ENCODE peak calls at places on chromosomes 2 and 18, in six cellular contexts. A is K562, G is A549, B is tibial nerve, K is ovary, Q is upper lobe of left lung. E is an unnamed sample.

GRCh38 chr2:287471-287885 is 413 bp downstream of the ALKAL2 start:
- DNase-seq in Q (peak; percentile 88), G (no peak), A (no peak), K (peak; percentile 59), B (no peak), E (peak; percentile 27)

GRCh38 chr2:9311488-9311887 is 104.9 kb downstream of the ASAP2 start:
- DNase-seq in Q (no peak), K (peak; percentile 41), G (no peak), A (no peak), B (peak; percentile 36), E (peak; percentile 29)

GRCh38 chr2:185044323-185044874 is 446.1 kb downstream of the ZNF804A start:
- DNase-seq in K (no peak), G (no peak), B (no peak), Q (no peak), A (no peak), E (no peak)

GRCh38 chr18:31274915-31275314 is 43.0 kb upstream of the DSG1 start:
- DNase-seq in G (peak; percentile 4), Q (no peak), A (no peak), K (no peak), B (peak; percentile 62), E (peak; percentile 77)

GRCh38 chr2:12219761-12220160 is 473.3 kb downstream of the LPIN1 start:
- DNase-seq in B (no peak), G (no peak), Q (no peak), K (no peak), A (no peak), E (no peak)

GRCh38 chr2:74092236-74092635 is 55.5 kb downstream of the BOLA3 start:
- DNase-seq in B (no peak), K (no peak), G (no peak), A (no peak), Q (no peak), E (no peak)

GRCh38 chr2:239006886-239007285 is 159.0 kb downstream of the TWIST2 start:
- DNase-seq in Q (no peak), K (no peak), B (peak; percentile 1), G (no peak), A (no peak), E (no peak)

GRCh38 chr2:47891369-47892337 is 14.6 kb downstream of the FBXO11 start:
- DNase-seq in A (no peak), B (no peak), K (no peak), Q (no peak), G (no peak), E (no peak)

GRCh38 chr18:72866901-72867701 is 686 bp downstream of the NETO1 start:
- DNase-seq in A (no peak), Q (peak; percentile 77), B (no peak), G (no peak), K (no peak), E (no peak)

GRCh38 chr2:235572592-235572991 is 78.7 kb downstream of the AGAP1 start:
- DNase-seq in Q (no peak), G (no peak), B (no peak), A (no peak), K (no peak), E (no peak)

GRCh38 chr2:235575431-235575830 is 81.6 kb downstream of the AGAP1 start:
- DNase-seq in A (no peak), B (no peak), G (no peak), K (no peak), Q (no peak), E (no peak)

GRCh38 chr2:235575904-235576303 is 82.1 kb downstream of the AGAP1 start:
- DNase-seq in Q (no peak), B (no peak), K (no peak), G (no peak), A (no peak), E (no peak)

GRCh38 chr2:235570966-235571692 is 77.3 kb downstream of the AGAP1 start:
- DNase-seq in G (no peak), A (no peak), K (no peak), Q (no peak), B (no peak), E (no peak)

DNA sequence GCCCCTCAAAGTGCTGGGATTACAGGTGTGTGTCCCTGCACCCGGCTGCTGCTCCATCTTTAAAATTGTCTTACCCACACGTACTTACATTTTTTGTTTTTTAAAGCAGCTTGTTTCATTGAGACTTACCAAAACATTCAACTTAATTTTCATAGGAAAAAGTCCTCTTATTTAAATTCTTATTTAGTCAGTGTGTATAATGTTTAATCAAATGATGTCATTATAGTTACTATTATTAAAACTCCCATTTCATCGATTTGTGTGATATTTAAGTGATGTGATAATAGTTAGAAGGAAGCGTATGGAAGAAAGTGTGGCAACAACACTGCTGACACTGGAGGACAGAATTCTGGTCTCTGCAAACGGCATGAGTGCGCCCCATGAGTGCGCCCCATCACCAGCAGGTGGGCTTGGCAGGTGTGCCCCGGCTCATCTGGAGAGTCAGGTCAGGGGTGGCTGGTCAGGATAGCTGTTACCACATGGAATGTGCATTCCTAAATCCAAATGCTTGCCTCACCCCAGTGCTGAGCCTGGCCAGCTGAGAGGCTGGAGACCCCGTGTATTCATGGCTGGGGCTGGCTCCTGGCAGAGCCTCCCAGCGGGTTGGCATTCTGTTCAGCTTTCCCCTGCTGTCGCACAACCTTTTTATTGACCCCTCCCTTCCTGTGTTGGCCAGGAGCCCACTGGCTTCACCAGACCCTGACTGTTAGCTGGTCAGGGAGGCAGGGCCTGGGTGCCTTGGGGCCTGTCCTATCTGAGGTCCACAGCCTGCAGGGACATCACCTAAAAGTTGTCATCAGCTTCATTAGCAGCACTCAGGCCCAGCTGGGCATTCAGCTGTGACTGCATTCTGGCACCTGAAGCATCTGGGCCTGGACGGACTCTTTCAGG is 79.7 kb downstream of the AGAP1 start:
- DNase-seq in A (no peak), G (no peak), Q (no peak), K (no peak), B (no peak), E (no peak)
- TF ChIP-seq EP300 in A (no peak), G (no peak), Q (no peak), K (no peak), B (no peak), E (no peak)

GRCh38 chr2:209382775-209383174 is 41.1 kb upstream of the MAP2 start:
- DNase-seq in Q (no peak), K (no peak), A (no peak), B (no peak), G (no peak), E (no peak)

GRCh38 chr2:209387389-209387788 is 36.5 kb upstream of the MAP2 start:
- DNase-seq in B (no peak), K (no peak), A (no peak), Q (peak; percentile 71), G (no peak), E (no peak)

GRCh38 chr2:209388416-209389037 is 35.3 kb upstream of the MAP2 start:
- DNase-seq in B (no peak), K (no peak), G (no peak), Q (no peak), A (no peak), E (no peak)

GRCh38 chr2:209380278-209380677 is 43.6 kb upstream of the MAP2 start:
- DNase-seq in G (no peak), Q (no peak), B (no peak), K (no peak), A (no peak), E (no peak)

DNA sequence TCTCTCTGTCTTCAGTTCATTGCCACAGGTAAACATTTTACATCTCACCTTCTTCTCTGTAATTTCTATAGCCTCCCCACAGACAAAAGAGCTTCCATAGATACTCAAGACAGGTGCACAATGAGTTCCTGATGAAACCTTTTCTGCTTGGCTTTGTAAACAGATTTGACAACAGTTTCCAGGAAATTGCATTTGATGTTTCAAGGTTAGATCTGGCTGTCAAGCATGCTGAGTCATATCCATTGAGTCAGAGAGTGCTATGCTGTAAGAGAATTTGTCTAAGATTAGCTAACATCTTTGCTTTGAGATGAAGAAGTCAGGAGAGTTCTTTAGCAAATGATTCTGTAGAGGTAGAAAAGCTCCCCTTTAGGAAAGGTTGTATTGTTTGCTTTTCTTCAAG is 40.6 kb upstream of the MAP2 start:
- DNase-seq in A (no peak), G (peak; percentile 2), Q (no peak), B (no peak), K (no peak), E (no peak)
- TF ChIP-seq EP300 in A (no peak), G (no peak), Q (no peak), B (no peak), K (no peak), E (no peak)

GRCh38 chr2:200319587-200320337 is 13.3 kb downstream of the SPATS2L start:
- DNase-seq in A (no peak), K (no peak), Q (no peak), G (peak; percentile 31), B (no peak), E (no peak)

GRCh38 chr2:200322607-200323006 is 16.1 kb downstream of the SPATS2L start:
- DNase-seq in Q (no peak), A (no peak), B (no peak), K (no peak), G (no peak), E (no peak)

GRCh38 chr2:200320991-200321390 is 14.5 kb downstream of the SPATS2L start:
- DNase-seq in K (no peak), A (no peak), Q (no peak), B (no peak), G (no peak), E (no peak)

GRCh38 chr2:200320344-200320743 is 13.9 kb downstream of the SPATS2L start:
- DNase-seq in B (no peak), A (no peak), K (no peak), Q (no peak), G (no peak), E (no peak)

DNA sequence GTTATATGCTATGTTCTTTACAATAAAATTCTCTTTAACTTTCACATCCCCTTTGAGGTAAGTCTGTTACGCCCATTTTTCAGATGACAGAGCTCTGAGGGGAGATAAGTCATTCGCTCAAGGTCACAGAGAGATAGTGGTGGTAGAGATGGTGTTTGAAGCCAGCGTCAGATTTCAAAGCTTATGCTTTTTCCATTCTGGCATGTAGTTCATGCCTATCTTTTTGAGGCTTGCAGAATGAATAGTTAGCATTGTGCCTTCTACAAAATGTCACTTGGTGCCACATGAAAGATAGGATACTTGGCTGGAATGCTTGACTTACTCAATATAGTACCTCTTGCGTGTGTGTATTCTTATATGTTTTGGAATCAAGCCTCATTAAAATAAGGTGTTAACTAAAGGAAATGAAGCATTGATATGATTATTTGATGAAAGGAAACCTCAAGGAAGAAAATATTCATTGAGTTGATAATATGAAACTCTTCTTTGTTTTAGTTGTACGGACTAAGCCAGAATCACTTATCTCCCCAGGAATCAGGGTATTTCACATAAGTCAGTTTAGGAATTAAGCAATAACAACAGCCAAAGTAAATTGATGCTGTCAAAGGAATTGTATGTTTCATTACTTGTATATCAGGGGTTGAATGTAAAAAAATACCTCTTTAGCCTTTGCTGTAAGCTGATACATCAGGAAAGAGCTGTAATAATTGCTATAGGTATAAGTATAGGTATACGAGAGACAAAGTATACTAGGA is 15.5 kb downstream of the SPATS2L start:
- DNase-seq in G (no peak), K (no peak), Q (no peak), B (no peak), A (no peak), E (no peak)
- TF ChIP-seq EP300 in G (no peak), K (no peak), Q (no peak), B (no peak), A (no peak), E (no peak)

GRCh38 chr2:125858366-125858765 is 797.6 kb upstream of the GYPC start:
- DNase-seq in K (no peak), G (no peak), Q (no peak), A (no peak), B (no peak), E (no peak)

DNA sequence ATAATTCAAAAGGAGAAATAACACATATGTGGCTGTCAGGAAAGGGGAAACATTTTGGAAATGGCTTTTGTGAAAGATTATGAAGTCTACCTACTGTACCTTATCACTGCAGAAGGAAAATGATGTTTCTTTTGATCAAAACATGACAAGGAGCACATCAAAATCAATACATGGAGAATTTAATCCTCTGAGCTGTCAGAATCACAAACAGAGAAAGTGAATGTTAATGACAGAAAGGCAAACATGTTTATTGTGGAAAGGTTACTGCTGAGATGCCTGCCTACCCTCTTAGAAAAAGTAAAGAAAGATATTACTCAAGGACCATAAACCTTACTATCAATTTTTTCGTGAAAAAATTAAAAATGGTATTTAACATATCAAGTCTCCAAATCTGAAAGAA is 794.5 kb upstream of the GYPC start:
- DNase-seq in B (no peak), Q (no peak), G (no peak), A (no peak), K (no peak), E (no peak)
- TF ChIP-seq EP300 in B (no peak), Q (no peak), G (no peak), A (no peak), K (no peak), E (no peak)